ENCODE peak calls at places on chromosomes 7 and 10, in nine cellular contexts. One of them, this sample, is unnamed.

GRCh38 chr10:123026266-123026665 is 17.5 kb downstream of the ACADSB start:
- DNase-seq in body of pancreas: no peak
- DNase-seq in uterus: no peak
- DNase-seq in NCI-H748 treated with DMSO at 0.1 percent for 48 hours: no peak
- DNase-seq in sciatic nerve: no peak
- DNase-seq in NT2/D1: no peak
- DNase-seq in T1000: no peak
- DNase-seq in NCI-H2171 treated with DMSO at 0.1 percent for 48 hours: no peak
- DNase-seq in adrenal gland: no peak
- DNase-seq in this sample: no peak

GRCh38 chr7:152709307-152710133 is 33.6 kb upstream of the XRCC2 start:
- DNase-seq in body of pancreas: no peak
- DNase-seq in uterus: no peak
- DNase-seq in NCI-H748 treated with DMSO at 0.1 percent for 48 hours: no peak
- DNase-seq in sciatic nerve: no peak
- DNase-seq in NT2/D1: no peak
- DNase-seq in T1000: no peak
- DNase-seq in NCI-H2171 treated with DMSO at 0.1 percent for 48 hours: no peak
- DNase-seq in adrenal gland: no peak
- DNase-seq in this sample: no peak

GRCh38 chr7:23462846-23463245 is 7.4 kb downstream of the IGF2BP3 start:
- DNase-seq in body of pancreas: no peak
- DNase-seq in uterus: no peak
- DNase-seq in NCI-H748 treated with DMSO at 0.1 percent for 48 hours: no peak
- DNase-seq in sciatic nerve: no peak
- DNase-seq in NT2/D1: no peak
- DNase-seq in T1000: no peak
- DNase-seq in NCI-H2171 treated with DMSO at 0.1 percent for 48 hours: no peak
- DNase-seq in adrenal gland: no peak
- DNase-seq in this sample: no peak

GRCh38 chr7:142391191-142391992 is 133.5 kb upstream of the PRSS58 start:
- DNase-seq in body of pancreas: no peak
- DNase-seq in uterus: no peak
- DNase-seq in NCI-H748 treated with DMSO at 0.1 percent for 48 hours: no peak
- DNase-seq in sciatic nerve: no peak
- DNase-seq in NT2/D1: peak
- DNase-seq in T1000: no peak
- DNase-seq in NCI-H2171 treated with DMSO at 0.1 percent for 48 hours: no peak
- DNase-seq in adrenal gland: no peak
- DNase-seq in this sample: no peak

GRCh38 chr10:12455774-12456173 is 106.4 kb downstream of the CAMK1D start:
- DNase-seq in body of pancreas: no peak
- DNase-seq in uterus: no peak
- DNase-seq in NCI-H748 treated with DMSO at 0.1 percent for 48 hours: peak
- DNase-seq in sciatic nerve: no peak
- DNase-seq in NT2/D1: no peak
- DNase-seq in T1000: no peak
- DNase-seq in NCI-H2171 treated with DMSO at 0.1 percent for 48 hours: no peak
- DNase-seq in adrenal gland: no peak
- DNase-seq in this sample: no peak

GRCh38 chr10:72276013-72276387 is 2.3 kb downstream of the DDIT4 start:
- DNase-seq in body of pancreas: peak
- DNase-seq in uterus: no peak
- DNase-seq in NCI-H748 treated with DMSO at 0.1 percent for 48 hours: no peak
- DNase-seq in sciatic nerve: no peak
- DNase-seq in NT2/D1: no peak
- DNase-seq in T1000: no peak
- DNase-seq in NCI-H2171 treated with DMSO at 0.1 percent for 48 hours: peak
- DNase-seq in adrenal gland: peak
- DNase-seq in this sample: no peak

GRCh38 chr10:131778385-131778784 is 122.4 kb upstream of the PPP2R2D start:
- DNase-seq in body of pancreas: no peak
- DNase-seq in uterus: no peak
- DNase-seq in NCI-H748 treated with DMSO at 0.1 percent for 48 hours: no peak
- DNase-seq in sciatic nerve: peak
- DNase-seq in NT2/D1: no peak
- DNase-seq in T1000: no peak
- DNase-seq in NCI-H2171 treated with DMSO at 0.1 percent for 48 hours: no peak
- DNase-seq in adrenal gland: no peak
- DNase-seq in this sample: no peak

GRCh38 chr7:152436279-152437147 is 710 bp upstream of the KMT2C start:
- DNase-seq in body of pancreas: peak
- DNase-seq in uterus: peak
- DNase-seq in NCI-H748 treated with DMSO at 0.1 percent for 48 hours: peak
- DNase-seq in sciatic nerve: peak
- DNase-seq in NT2/D1: peak
- DNase-seq in T1000: peak
- DNase-seq in NCI-H2171 treated with DMSO at 0.1 percent for 48 hours: peak
- DNase-seq in adrenal gland: peak
- DNase-seq in this sample: peak

GRCh38 chr10:70232155-70232858 is 922 bp downstream of the PPA1 start:
- DNase-seq in body of pancreas: peak
- DNase-seq in uterus: peak
- DNase-seq in NCI-H748 treated with DMSO at 0.1 percent for 48 hours: no peak
- DNase-seq in sciatic nerve: peak
- DNase-seq in NT2/D1: no peak
- DNase-seq in T1000: no peak
- DNase-seq in NCI-H2171 treated with DMSO at 0.1 percent for 48 hours: peak
- DNase-seq in adrenal gland: peak
- DNase-seq in this sample: no peak

GRCh38 chr10:44591911-44592310 is 207.0 kb upstream of the CXCL12 start:
- DNase-seq in body of pancreas: no peak
- DNase-seq in uterus: no peak
- DNase-seq in NCI-H748 treated with DMSO at 0.1 percent for 48 hours: no peak
- DNase-seq in sciatic nerve: no peak
- DNase-seq in NT2/D1: no peak
- DNase-seq in T1000: no peak
- DNase-seq in NCI-H2171 treated with DMSO at 0.1 percent for 48 hours: no peak
- DNase-seq in adrenal gland: no peak
- DNase-seq in this sample: no peak

GRCh38 chr10:70596860-70597809 is 5.4 kb downstream of the PRF1 start:
- DNase-seq in body of pancreas: no peak
- DNase-seq in uterus: no peak
- DNase-seq in NCI-H748 treated with DMSO at 0.1 percent for 48 hours: no peak
- DNase-seq in sciatic nerve: no peak
- DNase-seq in NT2/D1: no peak
- DNase-seq in T1000: no peak
- DNase-seq in NCI-H2171 treated with DMSO at 0.1 percent for 48 hours: peak
- DNase-seq in adrenal gland: no peak
- DNase-seq in this sample: no peak

GRCh38 chr10:79608505-79609375 is 2.0 kb upstream of the SFTPA1 start:
- DNase-seq in body of pancreas: peak
- DNase-seq in uterus: no peak
- DNase-seq in NCI-H748 treated with DMSO at 0.1 percent for 48 hours: no peak
- DNase-seq in sciatic nerve: no peak
- DNase-seq in NT2/D1: no peak
- DNase-seq in T1000: no peak
- DNase-seq in NCI-H2171 treated with DMSO at 0.1 percent for 48 hours: no peak
- DNase-seq in adrenal gland: no peak
- DNase-seq in this sample: no peak

GRCh38 chr7:156621628-156622027 is 18.9 kb upstream of the RNF32 start:
- DNase-seq in body of pancreas: no peak
- DNase-seq in uterus: no peak
- DNase-seq in NCI-H748 treated with DMSO at 0.1 percent for 48 hours: no peak
- DNase-seq in sciatic nerve: no peak
- DNase-seq in NT2/D1: no peak
- DNase-seq in T1000: no peak
- DNase-seq in NCI-H2171 treated with DMSO at 0.1 percent for 48 hours: no peak
- DNase-seq in adrenal gland: no peak
- DNase-seq in this sample: no peak

GRCh38 chr10:5234106-5234877 is 37.7 kb downstream of the AKR1C4 start:
- DNase-seq in body of pancreas: no peak
- DNase-seq in uterus: no peak
- DNase-seq in NCI-H748 treated with DMSO at 0.1 percent for 48 hours: no peak
- DNase-seq in sciatic nerve: no peak
- DNase-seq in NT2/D1: no peak
- DNase-seq in T1000: no peak
- DNase-seq in NCI-H2171 treated with DMSO at 0.1 percent for 48 hours: peak
- DNase-seq in adrenal gland: no peak
- DNase-seq in this sample: no peak

GRCh38 chr10:113002449-113002777 is 52.4 kb downstream of the TCF7L2 start:
- DNase-seq in body of pancreas: no peak
- DNase-seq in uterus: no peak
- DNase-seq in NCI-H748 treated with DMSO at 0.1 percent for 48 hours: no peak
- DNase-seq in sciatic nerve: no peak
- DNase-seq in NT2/D1: no peak
- DNase-seq in T1000: no peak
- DNase-seq in NCI-H2171 treated with DMSO at 0.1 percent for 48 hours: no peak
- DNase-seq in adrenal gland: no peak
- DNase-seq in this sample: no peak

GRCh38 chr10:95308389-95309302 is 17.8 kb upstream of the PDLIM1 start:
- DNase-seq in body of pancreas: peak
- DNase-seq in uterus: peak
- DNase-seq in NCI-H748 treated with DMSO at 0.1 percent for 48 hours: no peak
- DNase-seq in sciatic nerve: peak
- DNase-seq in NT2/D1: no peak
- DNase-seq in T1000: peak
- DNase-seq in NCI-H2171 treated with DMSO at 0.1 percent for 48 hours: no peak
- DNase-seq in adrenal gland: peak
- DNase-seq in this sample: no peak

GRCh38 chr10:124998624-124999291 is 56.8 kb downstream of the ZRANB1 start:
- DNase-seq in body of pancreas: peak
- DNase-seq in uterus: peak
- DNase-seq in NCI-H748 treated with DMSO at 0.1 percent for 48 hours: no peak
- DNase-seq in sciatic nerve: peak
- DNase-seq in NT2/D1: no peak
- DNase-seq in T1000: no peak
- DNase-seq in NCI-H2171 treated with DMSO at 0.1 percent for 48 hours: no peak
- DNase-seq in adrenal gland: peak
- DNase-seq in this sample: no peak

GRCh38 chr10:118595598-118596425 is at the start of gene PRLHR:
- DNase-seq in body of pancreas: peak
- DNase-seq in uterus: peak
- DNase-seq in NCI-H748 treated with DMSO at 0.1 percent for 48 hours: no peak
- DNase-seq in sciatic nerve: no peak
- DNase-seq in NT2/D1: no peak
- DNase-seq in T1000: no peak
- DNase-seq in NCI-H2171 treated with DMSO at 0.1 percent for 48 hours: peak
- DNase-seq in adrenal gland: peak
- DNase-seq in this sample: no peak

GRCh38 chr10:13978844-13979227 is 351.9 kb downstream of the FRMD4A start:
- DNase-seq in body of pancreas: no peak
- DNase-seq in uterus: no peak
- DNase-seq in NCI-H748 treated with DMSO at 0.1 percent for 48 hours: no peak
- DNase-seq in sciatic nerve: no peak
- DNase-seq in NT2/D1: no peak
- DNase-seq in T1000: peak
- DNase-seq in NCI-H2171 treated with DMSO at 0.1 percent for 48 hours: no peak
- DNase-seq in adrenal gland: no peak
- DNase-seq in this sample: no peak

GRCh38 chr10:4062072-4062471 is 277.1 kb upstream of the KLF6 start:
- DNase-seq in body of pancreas: no peak
- DNase-seq in uterus: no peak
- DNase-seq in NCI-H748 treated with DMSO at 0.1 percent for 48 hours: no peak
- DNase-seq in sciatic nerve: no peak
- DNase-seq in NT2/D1: no peak
- DNase-seq in T1000: no peak
- DNase-seq in NCI-H2171 treated with DMSO at 0.1 percent for 48 hours: no peak
- DNase-seq in adrenal gland: no peak
- DNase-seq in this sample: no peak

GRCh38 chr7:95718556-95719410 is 53.6 kb upstream of the DYNC1I1 start:
- DNase-seq in body of pancreas: no peak
- DNase-seq in uterus: no peak
- DNase-seq in NCI-H748 treated with DMSO at 0.1 percent for 48 hours: peak
- DNase-seq in sciatic nerve: no peak
- DNase-seq in NT2/D1: no peak
- DNase-seq in T1000: no peak
- DNase-seq in NCI-H2171 treated with DMSO at 0.1 percent for 48 hours: peak
- DNase-seq in adrenal gland: no peak
- DNase-seq in this sample: no peak

GRCh38 chr10:67612577-67613537 is 83.1 kb downstream of the CTNNA3 start:
- DNase-seq in body of pancreas: no peak
- DNase-seq in uterus: no peak
- DNase-seq in NCI-H748 treated with DMSO at 0.1 percent for 48 hours: no peak
- DNase-seq in sciatic nerve: no peak
- DNase-seq in NT2/D1: no peak
- DNase-seq in T1000: peak
- DNase-seq in NCI-H2171 treated with DMSO at 0.1 percent for 48 hours: no peak
- DNase-seq in adrenal gland: no peak
- DNase-seq in this sample: no peak

GRCh38 chr10:14583252-14583651 is 191.4 kb downstream of the FAM107B start:
- DNase-seq in body of pancreas: no peak
- DNase-seq in uterus: no peak
- DNase-seq in NCI-H748 treated with DMSO at 0.1 percent for 48 hours: no peak
- DNase-seq in sciatic nerve: no peak
- DNase-seq in NT2/D1: no peak
- DNase-seq in T1000: no peak
- DNase-seq in NCI-H2171 treated with DMSO at 0.1 percent for 48 hours: no peak
- DNase-seq in adrenal gland: no peak
- DNase-seq in this sample: no peak

This sample was measured in memory B cell.